ENCODE peak calls at places on chromosomes 3 and 15, in seven cellular contexts. W is breast epithelium, E is GM23338, J is transverse colon, Q is endothelial cell of umbilical vein, V is HCT116, P is SK-N-SH. Z is an unnamed sample.

GRCh38 chr3:15989419-15989818 is 185.1 kb upstream of the GALNT15 start:
- DNase-seq in W (no peak), E (peak; percentile 19), J (no peak), Q (no peak), V (no peak), P (no peak), Z (no peak)

GRCh38 chr3:5013021-5013906 is 34.0 kb downstream of the BHLHE40 start:
- DNase-seq in W (no peak), E (no peak), J (peak; percentile 51), Q (no peak), V (peak; percentile 85), P (no peak), Z (peak; percentile 52)

GRCh38 chr3:46705751-46706572 is 4.8 kb downstream of the TMIE start:
- DNase-seq in W (no peak), E (no peak), J (peak; percentile 14), Q (peak; percentile 39), V (no peak), P (no peak), Z (peak; percentile 58)

GRCh38 chr3:14280326-14280725 is 101.7 kb downstream of the LSM3 start:
- DNase-seq in W (no peak), E (no peak), J (no peak), Q (no peak), V (no peak), P (no peak), Z (no peak)

GRCh38 chr15:69498987-69499386 is 46.4 kb downstream of the RPLP1 start:
- DNase-seq in W (no peak), E (no peak), J (no peak), Q (no peak), V (no peak), P (no peak), Z (no peak)

GRCh38 chr15:44726568-44727461 is 9.5 kb upstream of the TRIM69 start:
- DNase-seq in W (peak; percentile 30), E (peak; percentile 54), J (peak; percentile 78), Q (peak; percentile 93), V (peak; percentile 52), P (no peak), Z (peak; percentile 73)

GRCh38 chr15:38253448-38253847 is 812 bp downstream of the SPRED1 start:
- DNase-seq in W (no peak), E (peak; percentile 60), J (peak; percentile 13), Q (peak; percentile 41), V (peak; percentile 28), P (no peak), Z (no peak)

GRCh38 chr3:48896991-48897390 is 1.7 kb downstream of the SLC25A20 start:
- DNase-seq in W (no peak), E (no peak), J (no peak), Q (no peak), V (no peak), P (no peak), Z (no peak)

GRCh38 chr3:165983284-165983683 is 146.1 kb upstream of the BCHE start:
- DNase-seq in W (no peak), E (peak; percentile 45), J (no peak), Q (peak; percentile 5), V (no peak), P (no peak), Z (no peak)

GRCh38 chr3:23017800-23018199 is 185.3 kb upstream of the UBE2E2 start:
- DNase-seq in W (no peak), E (no peak), J (no peak), Q (no peak), V (no peak), P (no peak), Z (no peak)

GRCh38 chr3:128424508-128425069 is 42.1 kb downstream of the DNAJB8 start:
- DNase-seq in W (no peak), E (no peak), J (no peak), Q (peak; percentile 82), V (peak; percentile 63), P (no peak), Z (no peak)
- TF ChIP-seq POLR2AphosphoS5 in W (no peak), E (no peak), J (no peak), Q (no peak), V (no peak), P (no peak), Z (no peak)

GRCh38 chr3:194485471-194485875 is 1.3 kb downstream of the ATP13A3 start:
- DNase-seq in W (no peak), E (no peak), J (no peak), Q (peak; percentile 35), V (no peak), P (no peak), Z (no peak)
- H3K27ac ChIP-seq in W (peak overlapping the region; percentile 92), E (no peak overlapping the region), J (peak overlapping the region; percentile 96), Q (peak overlapping the region; percentile 62), V (peak overlapping the region; percentile 33), P (peak overlapping the region; percentile 56), Z (peak overlapping the region; percentile 88)

GRCh38 chr3:52406791-52407510 is 38.0 kb downstream of the SEMA3G start:
- DNase-seq in W (no peak), E (no peak), J (no peak), Q (no peak), V (no peak), P (no peak), Z (peak; percentile 62)

GRCh38 chr3:52406231-52406661 is 38.7 kb downstream of the SEMA3G start:
- DNase-seq in W (no peak), E (no peak), J (peak; percentile 78), Q (no peak), V (no peak), P (no peak), Z (peak; percentile 54)

GRCh38 chr3:52405066-52405465 is 39.8 kb downstream of the SEMA3G start:
- DNase-seq in W (no peak), E (no peak), J (no peak), Q (no peak), V (no peak), P (peak; percentile 12), Z (peak; percentile 53)

GRCh38 chr3:52404391-52404790 is 40.5 kb downstream of the SEMA3G start:
- DNase-seq in W (no peak), E (no peak), J (no peak), Q (no peak), V (no peak), P (no peak), Z (no peak)

GRCh38 chr3:52405601-52406115 is 39.2 kb downstream of the SEMA3G start:
- DNase-seq in W (no peak), E (no peak), J (no peak), Q (no peak), V (no peak), P (peak; percentile 8), Z (peak; percentile 26)
- H3K36me3 ChIP-seq in W (peaks cover 7% of the 10 kb centered on the region), E (peaks cover 3% of the 10 kb centered on the region), J (no peaks in the 10 kb centered on the region), Q (peaks cover 6% of the 10 kb centered on the region), V (peaks cover 70% of the 10 kb centered on the region), P (peaks cover 78% of the 10 kb centered on the region), Z (peaks cover 58% of the 10 kb centered on the region)

DNA sequence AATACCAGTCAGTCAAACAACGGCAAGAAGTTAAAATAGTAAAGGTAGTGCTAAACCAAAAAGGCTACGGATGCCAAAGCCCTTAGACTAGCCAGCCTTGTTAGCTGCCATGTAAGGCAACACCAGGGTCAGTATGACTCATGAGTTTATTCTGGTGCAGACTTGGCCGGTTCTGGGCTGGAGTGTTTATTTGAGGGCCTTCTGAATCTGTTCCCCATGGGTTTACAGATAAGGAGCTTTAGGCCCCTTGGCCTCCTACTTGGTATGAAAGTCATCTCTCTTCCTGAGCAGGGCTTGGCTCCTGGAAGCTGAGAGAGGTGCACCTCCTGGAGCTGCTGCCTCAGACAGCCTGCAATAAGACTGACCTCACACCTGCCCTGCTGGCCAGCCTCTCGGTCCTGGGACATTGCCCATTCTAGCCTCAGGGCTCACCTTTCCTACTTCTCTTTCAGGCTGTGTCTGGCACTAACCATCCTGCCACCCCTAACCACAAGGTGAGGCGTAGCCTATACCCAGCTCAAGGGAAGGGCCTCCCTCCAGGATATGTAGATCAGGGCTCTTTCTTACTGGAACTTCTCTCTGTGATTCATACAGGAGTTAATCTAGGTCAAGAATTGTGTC is 10.4 kb upstream of the RTP1 start:
- DNase-seq in W (peak; percentile 48), E (no peak), J (peak; percentile 14), Q (no peak), V (no peak), P (no peak), Z (peak; percentile 86)
- TF ChIP-seq POLR2AphosphoS5 in W (no peak), E (no peak), J (no peak), Q (no peak), V (no peak), P (no peak), Z (peak; percentile 39)

GRCh38 chr15:30649952-30650929 is 24.3 kb downstream of the ARHGAP11B start:
- DNase-seq in W (no peak), E (no peak), J (no peak), Q (peak; percentile 23), V (no peak), P (no peak), Z (no peak)
- H3K27ac ChIP-seq in W (no peak overlapping the region), E (no peak overlapping the region), J (no peak overlapping the region), Q (peak overlapping the region; percentile 7), V (no peak overlapping the region), P (no peak overlapping the region), Z (no peak overlapping the region)

Z was measured in sigmoid colon.